ENCODE peak calls at places on chromosomes 1 and 21, in nine cellular contexts. One of them, this sample, is unnamed.

GRCh38 chr21:30515681-30516080 is 13.7 kb upstream of the KRTAP19-5 start:
- DNase-seq in upper lobe of right lung: no peak
- DNase-seq in tibial artery: no peak
- DNase-seq in colonic mucosa: no peak
- DNase-seq in HFFc6: no peak
- DNase-seq in GM20000: no peak
- DNase-seq in psoas muscle: no peak
- DNase-seq in AG10803: no peak
- DNase-seq in WERI-Rb-1: no peak
- DNase-seq in this sample: no peak

GRCh38 chr1:224762046-224762445 is 145.9 kb downstream of the CNIH3 start:
- DNase-seq in upper lobe of right lung: no peak
- DNase-seq in tibial artery: no peak
- DNase-seq in colonic mucosa: no peak
- DNase-seq in HFFc6: no peak
- DNase-seq in GM20000: no peak
- DNase-seq in psoas muscle: no peak
- DNase-seq in AG10803: no peak
- DNase-seq in WERI-Rb-1: no peak
- DNase-seq in this sample: no peak

GRCh38 chr21:32772281-32773047 is 909 bp upstream of the PAXBP1 start:
- DNase-seq in upper lobe of right lung: no peak
- DNase-seq in tibial artery: no peak
- DNase-seq in colonic mucosa: peak; percentile 59
- DNase-seq in HFFc6: no peak
- DNase-seq in GM20000: peak; percentile 62
- DNase-seq in psoas muscle: no peak
- DNase-seq in AG10803: peak; percentile 47
- DNase-seq in WERI-Rb-1: peak; percentile 42
- DNase-seq in this sample: peak; percentile 60

GRCh38 chr1:160397651-160398050 is 2.7 kb upstream of the VANGL2 start:
- DNase-seq in upper lobe of right lung: no peak
- DNase-seq in tibial artery: no peak
- DNase-seq in colonic mucosa: peak; percentile 3
- DNase-seq in HFFc6: no peak
- DNase-seq in GM20000: no peak
- DNase-seq in psoas muscle: no peak
- DNase-seq in AG10803: no peak
- DNase-seq in WERI-Rb-1: no peak
- DNase-seq in this sample: no peak

GRCh38 chr1:111516008-111516535 is 12.6 kb upstream of the ADORA3 start:
- DNase-seq in upper lobe of right lung: peak; percentile 68
- DNase-seq in tibial artery: peak; percentile 82
- DNase-seq in colonic mucosa: no peak
- DNase-seq in HFFc6: peak; percentile 53
- DNase-seq in GM20000: peak; percentile 68
- DNase-seq in psoas muscle: peak; percentile 25
- DNase-seq in AG10803: peak; percentile 31
- DNase-seq in WERI-Rb-1: no peak
- DNase-seq in this sample: peak; percentile 65

GRCh38 chr1:231274119-231274825 is 33.3 kb downstream of the GNPAT start:
- DNase-seq in upper lobe of right lung: no peak
- DNase-seq in tibial artery: no peak
- DNase-seq in colonic mucosa: no peak
- DNase-seq in HFFc6: no peak
- DNase-seq in GM20000: no peak
- DNase-seq in psoas muscle: no peak
- DNase-seq in AG10803: no peak
- DNase-seq in WERI-Rb-1: no peak
- DNase-seq in this sample: no peak

GRCh38 chr1:167955915-167956314 is 19.0 kb upstream of the MPC2 start:
- DNase-seq in upper lobe of right lung: no peak
- DNase-seq in tibial artery: no peak
- DNase-seq in colonic mucosa: no peak
- DNase-seq in HFFc6: no peak
- DNase-seq in GM20000: no peak
- DNase-seq in psoas muscle: no peak
- DNase-seq in AG10803: no peak
- DNase-seq in WERI-Rb-1: no peak
- DNase-seq in this sample: no peak

GRCh38 chr21:38349111-38349746 is 92.4 kb downstream of the KCNJ15 start:
- DNase-seq in upper lobe of right lung: no peak
- DNase-seq in tibial artery: no peak
- DNase-seq in colonic mucosa: no peak
- DNase-seq in HFFc6: no peak
- DNase-seq in GM20000: no peak
- DNase-seq in psoas muscle: no peak
- DNase-seq in AG10803: no peak
- DNase-seq in WERI-Rb-1: no peak
- DNase-seq in this sample: no peak

GRCh38 chr1:29120955-29121485 is 2.7 kb downstream of the TMEM200B start:
- DNase-seq in upper lobe of right lung: peak; percentile 72
- DNase-seq in tibial artery: peak; percentile 67
- DNase-seq in colonic mucosa: peak; percentile 56
- DNase-seq in HFFc6: no peak
- DNase-seq in GM20000: peak; percentile 88
- DNase-seq in psoas muscle: peak; percentile 50
- DNase-seq in AG10803: peak; percentile 31
- DNase-seq in WERI-Rb-1: peak; percentile 78
- DNase-seq in this sample: peak; percentile 84

GRCh38 chr1:223109581-223110026 is 33.4 kb downstream of the TLR5 start:
- DNase-seq in upper lobe of right lung: no peak
- DNase-seq in tibial artery: peak; percentile 20
- DNase-seq in colonic mucosa: no peak
- DNase-seq in HFFc6: no peak
- DNase-seq in GM20000: no peak
- DNase-seq in psoas muscle: no peak
- DNase-seq in AG10803: no peak
- DNase-seq in WERI-Rb-1: no peak
- DNase-seq in this sample: no peak

GRCh38 chr1:166700696-166701095 is 138.6 kb upstream of the POGK start:
- DNase-seq in upper lobe of right lung: no peak
- DNase-seq in tibial artery: no peak
- DNase-seq in colonic mucosa: no peak
- DNase-seq in HFFc6: no peak
- DNase-seq in GM20000: no peak
- DNase-seq in psoas muscle: no peak
- DNase-seq in AG10803: no peak
- DNase-seq in WERI-Rb-1: no peak
- DNase-seq in this sample: no peak

GRCh38 chr1:35497571-35497970 is 59.6 kb downstream of the KIAA0319L start:
- DNase-seq in upper lobe of right lung: no peak
- DNase-seq in tibial artery: no peak
- DNase-seq in colonic mucosa: no peak
- DNase-seq in HFFc6: no peak
- DNase-seq in GM20000: no peak
- DNase-seq in psoas muscle: no peak
- DNase-seq in AG10803: no peak
- DNase-seq in WERI-Rb-1: no peak
- DNase-seq in this sample: no peak
- TF ChIP-seq CTCF in upper lobe of right lung: no peak
- TF ChIP-seq CTCF in tibial artery: no peak
- TF ChIP-seq CTCF in colonic mucosa: no peak
- TF ChIP-seq CTCF in HFFc6: no peak
- TF ChIP-seq CTCF in GM20000: no peak
- TF ChIP-seq CTCF in psoas muscle: no peak
- TF ChIP-seq CTCF in AG10803: no peak
- TF ChIP-seq CTCF in WERI-Rb-1: no peak
- TF ChIP-seq CTCF in this sample: no peak

GRCh38 chr1:94541175-94542087 is at the start of gene F3:
- DNase-seq in upper lobe of right lung: peak; percentile 97
- DNase-seq in tibial artery: peak; percentile 94
- DNase-seq in colonic mucosa: peak; percentile 95
- DNase-seq in HFFc6: peak; percentile 88
- DNase-seq in GM20000: peak; percentile 79
- DNase-seq in psoas muscle: peak; percentile 89
- DNase-seq in AG10803: peak; percentile 92
- DNase-seq in WERI-Rb-1: peak; percentile 89
- DNase-seq in this sample: peak; percentile 78
- TF ChIP-seq CTCF in upper lobe of right lung: peak; percentile 9
- TF ChIP-seq CTCF in tibial artery: no peak
- TF ChIP-seq CTCF in colonic mucosa: no peak
- TF ChIP-seq CTCF in HFFc6: peak; percentile 63
- TF ChIP-seq CTCF in GM20000: no peak
- TF ChIP-seq CTCF in psoas muscle: no peak
- TF ChIP-seq CTCF in AG10803: peak; percentile 15
- TF ChIP-seq CTCF in WERI-Rb-1: peak; percentile 42
- TF ChIP-seq CTCF in this sample: no peak

GRCh38 chr1:206537141-206537540 is 29.8 kb downstream of the RASSF5 start:
- DNase-seq in upper lobe of right lung: no peak
- DNase-seq in tibial artery: no peak
- DNase-seq in colonic mucosa: no peak
- DNase-seq in HFFc6: no peak
- DNase-seq in GM20000: no peak
- DNase-seq in psoas muscle: no peak
- DNase-seq in AG10803: no peak
- DNase-seq in WERI-Rb-1: no peak
- DNase-seq in this sample: no peak
- TF ChIP-seq CTCF in upper lobe of right lung: no peak
- TF ChIP-seq CTCF in tibial artery: no peak
- TF ChIP-seq CTCF in colonic mucosa: no peak
- TF ChIP-seq CTCF in HFFc6: no peak
- TF ChIP-seq CTCF in GM20000: no peak
- TF ChIP-seq CTCF in psoas muscle: no peak
- TF ChIP-seq CTCF in AG10803: no peak
- TF ChIP-seq CTCF in WERI-Rb-1: no peak
- TF ChIP-seq CTCF in this sample: no peak

GRCh38 chr1:169072945-169073725 is 33.4 kb upstream of the ATP1B1 start:
- DNase-seq in upper lobe of right lung: no peak
- DNase-seq in tibial artery: no peak
- DNase-seq in colonic mucosa: peak; percentile 78
- DNase-seq in HFFc6: no peak
- DNase-seq in GM20000: no peak
- DNase-seq in psoas muscle: no peak
- DNase-seq in AG10803: no peak
- DNase-seq in WERI-Rb-1: no peak
- DNase-seq in this sample: no peak

GRCh38 chr1:169070958-169071357 is 35.5 kb upstream of the ATP1B1 start:
- DNase-seq in upper lobe of right lung: no peak
- DNase-seq in tibial artery: no peak
- DNase-seq in colonic mucosa: no peak
- DNase-seq in HFFc6: no peak
- DNase-seq in GM20000: no peak
- DNase-seq in psoas muscle: no peak
- DNase-seq in AG10803: no peak
- DNase-seq in WERI-Rb-1: no peak
- DNase-seq in this sample: no peak

GRCh38 chr1:169070547-169070946 is 35.9 kb upstream of the ATP1B1 start:
- DNase-seq in upper lobe of right lung: no peak
- DNase-seq in tibial artery: no peak
- DNase-seq in colonic mucosa: no peak
- DNase-seq in HFFc6: no peak
- DNase-seq in GM20000: no peak
- DNase-seq in psoas muscle: no peak
- DNase-seq in AG10803: no peak
- DNase-seq in WERI-Rb-1: no peak
- DNase-seq in this sample: no peak
- TF ChIP-seq CTCF in upper lobe of right lung: no peak
- TF ChIP-seq CTCF in tibial artery: no peak
- TF ChIP-seq CTCF in colonic mucosa: no peak
- TF ChIP-seq CTCF in HFFc6: no peak
- TF ChIP-seq CTCF in GM20000: no peak
- TF ChIP-seq CTCF in psoas muscle: no peak
- TF ChIP-seq CTCF in AG10803: no peak
- TF ChIP-seq CTCF in WERI-Rb-1: no peak
- TF ChIP-seq CTCF in this sample: no peak

DNA sequence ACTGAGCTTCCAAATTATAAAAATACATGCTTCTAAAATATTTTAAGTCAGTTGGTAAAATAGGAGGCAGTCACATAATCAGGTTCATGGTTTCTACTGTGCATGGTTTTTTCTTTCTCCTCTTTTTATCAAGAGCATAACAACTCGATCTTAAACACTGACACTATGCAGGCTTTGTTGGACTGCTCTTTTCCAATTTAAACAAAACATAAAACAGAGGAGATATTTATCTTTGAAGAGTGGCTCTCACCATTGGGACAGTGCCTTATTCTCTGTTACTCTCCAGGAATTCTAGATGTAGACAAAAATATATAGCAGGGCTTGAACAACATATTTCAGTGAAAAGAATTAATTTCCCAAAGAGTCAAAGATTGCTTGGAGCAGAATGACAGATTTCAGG is 883.5 kb upstream of the ADGRL2 start:
- DNase-seq in upper lobe of right lung: no peak
- DNase-seq in tibial artery: no peak
- DNase-seq in colonic mucosa: no peak
- DNase-seq in HFFc6: no peak
- DNase-seq in GM20000: no peak
- DNase-seq in psoas muscle: no peak
- DNase-seq in AG10803: no peak
- DNase-seq in WERI-Rb-1: no peak
- DNase-seq in this sample: no peak
- TF ChIP-seq CTCF in upper lobe of right lung: no peak
- TF ChIP-seq CTCF in tibial artery: no peak
- TF ChIP-seq CTCF in colonic mucosa: no peak
- TF ChIP-seq CTCF in HFFc6: no peak
- TF ChIP-seq CTCF in GM20000: no peak
- TF ChIP-seq CTCF in psoas muscle: no peak
- TF ChIP-seq CTCF in AG10803: no peak
- TF ChIP-seq CTCF in WERI-Rb-1: no peak
- TF ChIP-seq CTCF in this sample: no peak

GRCh38 chr1:51086496-51087271 is 15.3 kb upstream of the C1orf185 start:
- DNase-seq in upper lobe of right lung: no peak
- DNase-seq in tibial artery: no peak
- DNase-seq in colonic mucosa: no peak
- DNase-seq in HFFc6: no peak
- DNase-seq in GM20000: no peak
- DNase-seq in psoas muscle: no peak
- DNase-seq in AG10803: no peak
- DNase-seq in WERI-Rb-1: no peak
- DNase-seq in this sample: no peak
- TF ChIP-seq CTCF in upper lobe of right lung: no peak
- TF ChIP-seq CTCF in tibial artery: no peak
- TF ChIP-seq CTCF in colonic mucosa: no peak
- TF ChIP-seq CTCF in HFFc6: no peak
- TF ChIP-seq CTCF in GM20000: no peak
- TF ChIP-seq CTCF in psoas muscle: no peak
- TF ChIP-seq CTCF in AG10803: no peak
- TF ChIP-seq CTCF in WERI-Rb-1: peak; percentile 27
- TF ChIP-seq CTCF in this sample: no peak

GRCh38 chr1:12760256-12760795 is 13.2 kb upstream of the PRAMEF12 start:
- DNase-seq in upper lobe of right lung: no peak
- DNase-seq in tibial artery: no peak
- DNase-seq in colonic mucosa: no peak
- DNase-seq in HFFc6: no peak
- DNase-seq in GM20000: no peak
- DNase-seq in psoas muscle: no peak
- DNase-seq in AG10803: no peak
- DNase-seq in WERI-Rb-1: peak; percentile 12
- DNase-seq in this sample: no peak
- TF ChIP-seq CTCF in upper lobe of right lung: no peak
- TF ChIP-seq CTCF in tibial artery: no peak
- TF ChIP-seq CTCF in colonic mucosa: no peak
- TF ChIP-seq CTCF in HFFc6: peak; percentile 26
- TF ChIP-seq CTCF in GM20000: no peak
- TF ChIP-seq CTCF in psoas muscle: no peak
- TF ChIP-seq CTCF in AG10803: peak; percentile 14
- TF ChIP-seq CTCF in WERI-Rb-1: peak; percentile 59
- TF ChIP-seq CTCF in this sample: no peak